ENCODE peak calls at places on chromosomes 3 and 15, in five cellular contexts. W, M, B, I and T are unnamed samples.

GRCh38 chr3:7854721-7855120 is 646.9 kb upstream of the LMCD1 start:
- DNase-seq in W (no peak), I (no peak), M (no peak), B (no peak), T (no peak)

GRCh38 chr3:45477026-45477725 is 88.8 kb downstream of the LARS2 start:
- DNase-seq in B (no peak), M (no peak), W (no peak), I (no peak), T (no peak)

GRCh38 chr3:135869439-135870105 is 96.0 kb upstream of the PPP2R3A start:
- DNase-seq in W (no peak), I (no peak), M (no peak), B (no peak), T (no peak)

GRCh38 chr3:190012314-190012782 is 108.3 kb downstream of the P3H2 start:
- DNase-seq in M (peak), B (no peak), I (no peak), W (peak), T (no peak)

GRCh38 chr3:107938128-107938527 is 152.7 kb downstream of the CD47 start:
- DNase-seq in W (peak), I (no peak), B (no peak), M (peak), T (no peak)

GRCh38 chr3:146421814-146422748 is 47.3 kb downstream of the PLSCR2 start:
- DNase-seq in M (peak), W (no peak), I (no peak), B (no peak), T (no peak)

GRCh38 chr3:123696796-123697195 is 111.9 kb upstream of the HACD2 start:
- DNase-seq in M (no peak), B (no peak), W (no peak), I (no peak), T (no peak)

GRCh38 chr3:12303532-12303931 is 14.7 kb downstream of the PPARG start:
- DNase-seq in W (no peak), B (no peak), I (no peak), M (peak), T (no peak)

GRCh38 chr15:62506217-62506805 is 341.2 kb upstream of the C2CD4B start:
- DNase-seq in M (peak), I (no peak), B (no peak), W (peak), T (no peak)

GRCh38 chr15:28984421-28985375 is 98.9 kb downstream of the APBA2 start:
- DNase-seq in M (no peak), I (no peak), W (peak), B (no peak), T (no peak)

GRCh38 chr3:72892081-72892763 is 4.4 kb downstream of the GXYLT2 start:
- DNase-seq in W (peak), M (no peak), I (no peak), B (no peak), T (no peak)

GRCh38 chr3:138640537-138640936 is 32.0 kb downstream of the FAIM start:
- DNase-seq in W (no peak), I (no peak), B (no peak), M (no peak), T (no peak)

GRCh38 chr15:69880616-69881309 is 217.0 kb downstream of the TLE3 start:
- DNase-seq in M (no peak), B (no peak), I (no peak), W (no peak), T (peak)

GRCh38 chr3:140186421-140186920 is 251.5 kb downstream of the CLSTN2 start:
- DNase-seq in W (no peak), I (no peak), B (no peak), M (no peak), T (no peak)

GRCh38 chr15:100515758-100516157 is 13.0 kb downstream of the CERS3 start:
- DNase-seq in W (no peak), I (no peak), B (no peak), M (no peak), T (no peak)

GRCh38 chr3:81864273-81864672 is 102.8 kb upstream of the GBE1 start:
- DNase-seq in B (peak), I (no peak), M (no peak), W (no peak), T (no peak)

GRCh38 chr3:179069762-179070390 is 1.7 kb downstream of the ZMAT3 start:
- DNase-seq in W (no peak), B (no peak), I (no peak), M (no peak), T (no peak)

GRCh38 chr3:15271785-15272381 is 60.5 kb downstream of the SH3BP5 start:
- DNase-seq in I (no peak), M (no peak), W (no peak), B (no peak), T (peak)

GRCh38 chr15:74620636-74621545 is 5.3 kb downstream of the CLK3 start:
- DNase-seq in I (peak), B (peak), W (peak), M (peak), T (no peak)

GRCh38 chr3:20043825-20044224 is 3.6 kb downstream of the KAT2B start:
- DNase-seq in B (no peak), M (no peak), I (no peak), W (no peak), T (no peak)

GRCh38 chr3:20040476-20041196 is 390 bp downstream of the KAT2B start:
- DNase-seq in W (peak), M (peak), I (peak), B (no peak), T (no peak)

GRCh38 chr3:20041197-20041780 is 1.0 kb downstream of the KAT2B start:
- DNase-seq in B (no peak), W (peak), M (peak), I (peak), T (no peak)

GRCh38 chr3:20042331-20042730 is 2.1 kb downstream of the KAT2B start:
- DNase-seq in W (no peak), B (no peak), M (no peak), I (no peak), T (no peak)

DNA sequence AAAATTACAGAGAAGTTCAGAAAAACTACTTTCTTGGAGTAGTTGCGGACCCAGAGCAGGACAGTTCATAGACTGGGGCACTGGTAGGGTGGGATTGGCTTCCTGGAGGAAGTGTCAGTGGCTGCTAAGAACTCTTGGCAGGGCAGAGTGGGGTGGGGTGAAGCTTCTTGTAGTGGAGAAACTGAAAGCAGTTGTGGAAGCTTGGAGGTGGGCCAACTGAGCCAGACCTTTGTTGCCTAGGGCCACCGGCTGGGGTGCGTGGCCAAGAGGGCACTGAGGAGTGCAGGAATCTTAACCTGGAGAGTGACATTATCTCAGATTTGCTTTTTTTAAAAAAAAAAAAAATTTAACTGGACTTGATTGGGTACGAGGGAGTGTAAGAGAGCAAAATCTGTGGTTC is 3.2 kb downstream of the KAT2B start:
- DNase-seq in W (no peak), B (no peak), I (no peak), M (no peak), T (no peak)
- TF ChIP-seq KDM1A in W (no peak), B (no peak), I (no peak), M (no peak), T (no peak)

GRCh38 chr3:134476977-134477376 is 8.8 kb downstream of the ANAPC13 start:
- DNase-seq in M (no peak), B (no peak), W (no peak), I (no peak), T (no peak)

GRCh38 chr3:134471521-134472193 is 14.1 kb downstream of the ANAPC13 start:
- DNase-seq in M (peak), B (no peak), I (no peak), W (no peak), T (no peak)

GRCh38 chr3:134474956-134475355 is 10.8 kb downstream of the ANAPC13 start:
- DNase-seq in I (no peak), W (no peak), B (no peak), M (no peak), T (no peak)

GRCh38 chr3:134476306-134476705 is 9.5 kb downstream of the ANAPC13 start:
- DNase-seq in W (no peak), I (no peak), B (no peak), M (no peak), T (no peak)

GRCh38 chr3:134473868-134474546 is 11.8 kb downstream of the ANAPC13 start:
- DNase-seq in B (no peak), M (peak), W (peak), I (peak), T (no peak)
- TF ChIP-seq KDM1A in B (no peak), M (no peak), W (no peak), I (no peak), T (no peak)

DNA sequence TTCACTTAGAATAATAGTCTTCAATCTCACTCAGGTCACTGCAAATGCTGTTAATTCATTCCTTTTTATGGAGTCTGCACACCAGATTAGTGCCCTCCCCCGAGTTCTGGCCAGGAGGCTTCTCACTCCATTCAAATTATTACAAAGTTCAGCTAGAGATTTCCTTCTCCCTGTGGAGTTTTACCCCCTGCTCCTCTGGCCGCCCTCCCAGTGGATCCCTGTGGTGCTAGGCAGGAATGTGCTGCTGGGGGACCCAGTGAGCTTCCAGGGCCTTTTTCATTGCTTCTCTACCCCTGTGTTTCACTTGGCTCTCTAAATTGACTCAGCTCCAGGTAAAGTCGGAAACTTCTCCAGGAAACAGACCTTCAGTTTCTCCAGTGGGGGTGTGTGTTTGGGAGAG is 42.7 kb upstream of the CD200R1L start:
- DNase-seq in B (no peak), I (no peak), M (no peak), W (no peak), T (no peak)
- TF ChIP-seq KDM1A in B (no peak), I (no peak), M (no peak), W (no peak), T (no peak)

GRCh38 chr15:78542647-78543046 is 2.4 kb downstream of the PSMA4 start:
- DNase-seq in W (no peak), M (no peak), B (no peak), I (no peak), T (no peak)
- TF ChIP-seq KDM1A in W (no peak), M (no peak), B (no peak), I (no peak), T (no peak)

GRCh38 chr3:183428140-183429023 is at the start of gene MCF2L2:
- DNase-seq in W (no peak), B (no peak), I (peak), M (peak), T (no peak)
- TF ChIP-seq KDM1A in W (no peak), B (no peak), I (no peak), M (no peak), T (no peak)

GRCh38 chr15:81097116-81097892 is 36.8 kb upstream of the CFAP161 start:
- DNase-seq in W (no peak), I (no peak), B (no peak), M (no peak), T (no peak)
- TF ChIP-seq KDM1A in W (no peak), I (no peak), B (no peak), M (no peak), T (no peak)

DNA sequence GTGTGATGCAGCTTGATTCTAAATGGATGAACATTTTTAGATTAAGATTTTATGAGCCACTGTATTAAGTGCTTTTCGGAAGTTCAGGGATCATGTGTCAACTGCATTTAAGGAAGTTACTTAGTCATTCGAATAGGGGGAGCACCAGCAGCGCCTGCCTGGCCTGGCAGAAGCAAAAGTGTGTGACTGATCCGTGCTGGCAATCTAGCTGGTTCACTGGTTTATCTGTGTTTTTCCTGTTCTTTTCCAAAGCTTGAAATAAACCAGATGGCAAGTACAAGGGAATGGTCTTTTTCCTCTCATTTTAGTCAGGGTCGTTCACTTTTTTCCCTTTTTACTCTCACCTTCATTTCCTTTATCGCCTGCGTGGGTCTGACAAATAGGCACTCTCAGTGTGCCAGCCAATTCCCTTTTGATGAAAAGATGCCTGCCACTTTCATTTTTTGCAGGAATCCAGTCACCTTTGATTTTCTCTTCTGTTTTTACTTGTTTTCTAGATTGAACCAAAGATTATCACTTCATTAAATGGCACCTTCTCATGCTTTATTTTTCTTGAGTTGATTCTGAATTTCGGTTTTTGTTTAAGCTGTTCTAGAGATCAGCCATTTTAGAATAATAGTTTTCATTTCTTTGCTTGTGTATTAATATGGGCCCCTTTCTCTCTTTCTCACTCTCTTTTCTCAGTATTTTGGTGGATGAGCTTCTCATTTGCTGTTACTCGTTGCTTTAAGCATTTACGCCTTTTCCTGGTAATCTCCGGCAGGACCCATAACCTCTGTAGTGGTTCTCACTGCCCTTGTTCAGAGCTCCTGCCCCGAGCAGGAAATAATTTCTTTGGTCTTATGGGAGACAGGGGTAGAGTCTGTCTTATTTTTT is 2.8 kb downstream of the ABHD2 start:
- DNase-seq in I (no peak), M (peak), W (no peak), B (no peak), T (no peak)
- TF ChIP-seq KDM1A in I (no peak), M (no peak), W (no peak), B (no peak), T (no peak)

GRCh38 chr15:31214864-31215489 is 111.7 kb upstream of the KLF13 start:
- DNase-seq in W (no peak), B (no peak), M (peak), I (no peak), T (no peak)
- TF ChIP-seq KDM1A in W (no peak), B (no peak), M (no peak), I (no peak), T (no peak)

GRCh38 chr3:127982155-127982554 is 67.1 kb downstream of the KBTBD12 start:
- DNase-seq in M (no peak), B (no peak), W (no peak), I (no peak), T (no peak)
- TF ChIP-seq KDM1A in M (no peak), B (no peak), W (no peak), I (no peak), T (no peak)